ENCODE peak calls at places on chromosomes 4 and X, in eight cellular contexts. E is upper lobe of right lung, F is cardiac muscle cell, D is heart right ventricle, A is right lobe of liver, Q is A549, R is body of pancreas, O is Peyer's patch. M is an unnamed sample.

GRCh38 chr4:108849611-108850406 is 87.0 kb upstream of the ETNPPL start:
- DNase-seq in E (no peak), F (peak), D (no peak), A (no peak), Q (no peak), R (no peak), O (no peak), M (no peak)

GRCh38 chrX:123696334-123696733 is 36.5 kb downstream of the THOC2 start:
- DNase-seq in E (no peak), F (no peak), D (no peak), A (no peak), Q (no peak), R (no peak), O (no peak), M (no peak)

GRCh38 chrX:13216139-13216538 is 103.7 kb downstream of the ATXN3L start:
- DNase-seq in E (no peak), F (no peak), D (no peak), A (no peak), Q (no peak), R (no peak), O (no peak), M (no peak)

GRCh38 chr4:1113311-1114009 is at the start of gene RNF212:
- DNase-seq in E (peak), F (peak), D (no peak), A (no peak), Q (peak), R (peak), O (no peak), M (no peak)

GRCh38 chr4:165203541-165204461 is 3.6 kb upstream of the KLHL2 start:
- DNase-seq in E (no peak), F (no peak), D (no peak), A (no peak), Q (no peak), R (no peak), O (no peak), M (no peak)

GRCh38 chr4:89196745-89197144 is 85.4 kb downstream of the TIGD2 start:
- DNase-seq in E (no peak), F (no peak), D (no peak), A (no peak), Q (peak), R (peak), O (no peak), M (peak)

GRCh38 chr4:92636038-92636825 is 332.5 kb downstream of the GRID2 start:
- DNase-seq in E (no peak), F (no peak), D (no peak), A (no peak), Q (no peak), R (no peak), O (no peak), M (peak)

GRCh38 chrX:14717949-14718348 is 154.9 kb downstream of the FANCB start:
- DNase-seq in E (no peak), F (no peak), D (no peak), A (no peak), Q (no peak), R (no peak), O (no peak), M (no peak)

GRCh38 chr4:115489284-115489683 is 375.9 kb upstream of the NDST4 start:
- DNase-seq in E (no peak), F (no peak), D (no peak), A (no peak), Q (no peak), R (no peak), O (no peak), M (no peak)

GRCh38 chr4:40933272-40934053 is 183.7 kb downstream of the NSUN7 start:
- DNase-seq in E (no peak), F (peak), D (no peak), A (no peak), Q (no peak), R (no peak), O (no peak), M (no peak)

GRCh38 chr4:122842392-122842791 is 15.8 kb downstream of the FGF2 start:
- DNase-seq in E (no peak), F (no peak), D (no peak), A (no peak), Q (no peak), R (no peak), O (no peak), M (no peak)
- H3K27ac ChIP-seq in E (no peak), F (no peak), D (no peak), A (no peak), Q (peak), R (no peak), O (no peak), M (no peak)

DNA sequence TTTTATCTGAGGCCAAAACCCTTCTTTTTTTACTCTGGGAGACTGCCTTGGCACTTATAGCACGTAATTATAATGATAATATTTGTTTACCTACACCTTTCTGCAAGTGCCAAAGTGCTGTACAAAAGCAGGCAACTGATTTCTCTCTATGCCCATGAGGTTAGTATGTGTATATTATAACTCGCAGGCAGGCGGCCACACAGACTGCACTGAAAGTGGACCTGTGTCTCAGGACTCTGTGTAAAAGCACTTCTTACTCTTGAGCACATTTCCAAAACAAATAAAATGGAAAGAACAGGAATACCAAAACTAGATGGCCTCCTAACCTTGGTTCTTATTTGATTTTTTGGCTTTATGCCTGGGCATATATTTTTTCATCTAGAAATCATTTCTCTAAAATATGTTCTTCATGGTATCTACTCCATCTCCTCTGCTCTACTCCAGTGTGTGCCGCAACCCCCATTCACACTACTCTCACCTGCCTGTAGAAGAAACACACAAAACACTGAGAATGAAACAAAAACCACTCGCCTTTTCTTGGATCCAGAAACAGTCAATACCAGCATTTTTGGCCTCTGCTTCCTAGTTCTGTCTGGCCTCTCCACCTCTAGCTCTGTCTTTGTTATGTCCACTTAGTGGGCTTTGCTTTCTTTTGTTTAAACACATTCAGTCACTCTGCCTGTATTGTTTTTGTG is 934.6 kb upstream of the TENM3 start:
- DNase-seq in E (no peak), F (no peak), D (no peak), A (no peak), Q (no peak), R (no peak), O (no peak), M (no peak)
- H3K4me3 ChIP-seq in E (no peak), F (no peak), D (no peak), A (no peak), Q (no peak), R (no peak), O (no peak), M (no peak)

DNA sequence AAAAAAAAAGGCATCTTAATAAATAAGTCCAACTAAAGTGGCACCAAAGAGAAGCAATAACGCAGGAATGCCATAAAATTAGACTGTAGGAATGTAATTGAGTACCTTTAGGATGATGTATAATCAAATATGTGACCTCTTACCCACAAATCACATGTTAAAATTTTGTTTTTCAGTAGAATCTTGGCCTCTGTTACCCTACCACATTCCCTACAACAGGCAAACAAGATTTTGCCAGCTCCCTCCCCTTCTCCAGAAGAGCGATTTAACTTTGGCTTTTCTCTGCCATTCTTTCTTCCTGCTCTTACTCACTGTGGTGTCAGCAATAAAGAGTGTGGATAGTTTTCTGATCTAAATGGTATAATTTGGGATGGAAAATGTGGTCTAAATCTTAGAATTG is 57.2 kb downstream of the TRIM2 start:
- DNase-seq in E (no peak), F (no peak), D (no peak), A (no peak), Q (no peak), R (no peak), O (no peak), M (no peak)
- H3K27ac ChIP-seq in E (no peak), F (no peak), D (no peak), A (no peak), Q (no peak), R (no peak), O (no peak), M (no peak)

GRCh38 chrX:23659339-23659738 is 8.0 kb upstream of the PRDX4 start:
- DNase-seq in E (no peak), F (no peak), D (no peak), A (no peak), Q (no peak), R (no peak), O (no peak), M (no peak)
- H3K4me3 ChIP-seq in E (no peak), F (no peak), D (no peak), A (no peak), Q (no peak), R (no peak), O (no peak), M (no peak)

GRCh38 chr4:2875556-2875955 is 31.9 kb downstream of the ADD1 start:
- DNase-seq in E (no peak), F (no peak), D (no peak), A (no peak), Q (no peak), R (no peak), O (no peak), M (no peak)

GRCh38 chr4:2871466-2871865 is 27.8 kb downstream of the ADD1 start:
- DNase-seq in E (no peak), F (no peak), D (no peak), A (no peak), Q (no peak), R (no peak), O (no peak), M (no peak)

GRCh38 chr4:2871911-2872310 is 28.3 kb downstream of the ADD1 start:
- DNase-seq in E (no peak), F (no peak), D (no peak), A (no peak), Q (no peak), R (no peak), O (no peak), M (no peak)

GRCh38 chr4:2873329-2873728 is 29.7 kb downstream of the ADD1 start:
- DNase-seq in E (no peak), F (no peak), D (no peak), A (no peak), Q (no peak), R (no peak), O (no peak), M (peak)

DNA sequence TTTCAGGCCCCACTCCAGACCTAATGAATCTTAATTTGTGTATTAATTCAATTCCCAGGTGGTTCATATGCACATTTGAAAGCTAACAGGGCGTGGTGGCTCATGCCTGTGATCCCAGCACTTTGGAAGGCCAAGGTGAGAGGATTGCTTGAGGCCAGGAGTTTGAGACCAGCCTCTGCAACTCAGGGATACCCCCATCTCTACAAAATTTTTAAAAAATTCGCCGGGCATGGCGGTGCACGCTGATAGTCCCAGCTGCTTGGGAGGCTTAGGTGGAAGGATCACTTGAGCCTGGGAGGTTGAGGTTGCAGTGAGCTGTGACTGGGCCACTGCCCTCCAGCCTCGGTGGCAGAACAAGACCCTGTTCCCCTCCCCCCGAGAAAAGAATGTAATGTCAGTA is 31.2 kb downstream of the ADD1 start:
- DNase-seq in E (no peak), F (no peak), D (no peak), A (no peak), Q (no peak), R (no peak), O (no peak), M (no peak)
- H3K27ac ChIP-seq in E (no peak), F (no peak), D (peak), A (no peak), Q (no peak), R (no peak), O (no peak), M (no peak)

DNA sequence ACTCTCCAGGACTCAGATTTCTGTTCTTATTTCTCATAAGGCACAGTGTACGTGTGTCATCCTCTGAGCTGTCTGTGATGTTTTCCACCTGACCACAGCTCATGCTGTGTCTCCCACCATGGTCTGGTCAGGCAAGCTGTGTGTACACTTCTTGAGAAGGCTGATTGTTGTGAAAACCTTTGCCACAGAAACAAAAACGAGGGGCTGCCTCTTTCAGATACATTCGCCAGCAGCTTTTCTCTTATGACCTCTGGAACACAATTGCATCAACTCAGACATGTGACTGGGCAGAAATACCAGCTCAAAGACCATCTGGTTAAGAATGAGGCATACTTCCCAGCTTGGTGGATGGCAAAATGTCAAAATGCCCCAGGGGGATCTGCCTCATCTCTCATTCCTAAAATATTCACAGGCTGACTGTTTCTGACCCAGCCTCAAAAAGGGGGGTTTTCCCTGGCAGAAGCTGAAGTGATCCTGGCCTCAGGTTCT is 46.1 kb downstream of the PGRMC2 start:
- DNase-seq in E (no peak), F (peak), D (no peak), A (no peak), Q (peak), R (no peak), O (no peak), M (no peak)
- H3K4me3 ChIP-seq in E (no peak), F (no peak), D (no peak), A (no peak), Q (no peak), R (no peak), O (no peak), M (no peak)

GRCh38 chr4:150962245-150962644 is 52.8 kb downstream of the LRBA start:
- DNase-seq in E (no peak), F (no peak), D (no peak), A (no peak), Q (no peak), R (no peak), O (no peak), M (no peak)

GRCh38 chr4:150964754-150965153 is 50.3 kb downstream of the LRBA start:
- DNase-seq in E (no peak), F (no peak), D (no peak), A (no peak), Q (no peak), R (no peak), O (no peak), M (no peak)

GRCh38 chr4:150960818-150961217 is 54.3 kb downstream of the LRBA start:
- DNase-seq in E (no peak), F (peak), D (no peak), A (no peak), Q (peak), R (no peak), O (no peak), M (no peak)

GRCh38 chr4:150960079-150960478 is 55.0 kb downstream of the LRBA start:
- DNase-seq in E (no peak), F (peak), D (no peak), A (no peak), Q (peak), R (no peak), O (no peak), M (peak)

DNA sequence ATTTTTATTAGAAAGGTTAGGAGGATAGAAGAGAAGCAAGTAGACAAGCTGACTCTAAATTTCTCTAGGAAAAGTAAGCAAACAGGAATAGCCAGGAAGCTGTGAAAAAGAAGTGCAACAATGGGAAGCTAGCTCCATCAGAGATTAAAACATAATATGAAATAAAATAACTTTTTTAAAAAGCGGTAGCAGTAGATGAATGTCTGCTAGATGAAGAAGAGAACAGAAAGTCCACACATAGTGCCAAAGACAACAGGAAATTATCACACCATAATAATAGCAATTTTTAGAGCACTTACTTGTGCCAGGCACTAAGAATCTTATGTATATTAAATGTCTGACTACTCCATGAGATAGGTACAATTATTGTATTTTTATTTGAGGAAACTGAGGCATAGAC is 53.5 kb downstream of the LRBA start:
- DNase-seq in E (no peak), F (no peak), D (no peak), A (no peak), Q (no peak), R (no peak), O (no peak), M (no peak)
- H3K27ac ChIP-seq in E (no peak), F (no peak), D (no peak), A (no peak), Q (no peak), R (no peak), O (no peak), M (no peak)

DNA sequence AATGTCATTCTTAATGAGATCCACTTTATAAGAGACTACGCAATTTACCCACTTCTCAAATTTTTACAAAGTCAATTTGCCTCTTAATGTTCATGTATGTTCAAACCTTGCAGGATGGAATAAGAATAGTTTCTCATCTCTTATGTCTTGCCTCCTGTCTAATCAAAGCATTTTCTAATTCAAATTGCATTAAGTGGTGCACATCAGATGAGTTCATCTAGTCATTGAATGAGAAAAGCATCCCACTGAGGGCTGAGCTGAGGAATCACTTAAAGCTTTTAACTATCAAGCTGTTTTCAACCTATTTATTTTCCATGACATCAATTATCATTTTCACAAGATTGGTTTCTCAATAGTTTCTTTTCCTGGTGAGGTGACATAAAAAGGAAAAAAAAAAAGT is 1964.0 kb downstream of the PCDH7 start:
- DNase-seq in E (no peak), F (no peak), D (no peak), A (no peak), Q (no peak), R (no peak), O (no peak), M (no peak)
- H3K4me3 ChIP-seq in E (no peak), F (no peak), D (no peak), A (no peak), Q (no peak), R (no peak), O (no peak), M (no peak)